ENCODE peak calls at places on chromosomes 4 and X, in four cellular contexts. B is H9, V is heart right ventricle, R is IMR-90. Y is an unnamed sample.
A peak's percentile ranks its signal among the peaks of the same experiment; 100 is the strongest.

GRCh38 chr4:76704133-76704881 is 193.6 kb downstream of the SOWAHB start:
- DNase-seq in R (peak; percentile 81), B (no peak), V (no peak), Y (no peak)

GRCh38 chrX:22373094-22373493 is 100.4 kb downstream of the CBLL2 start:
- DNase-seq in R (no peak), B (no peak), V (no peak), Y (no peak)

GRCh38 chr4:121736735-121737351 is 28.1 kb downstream of the SMIM43 start:
- DNase-seq in B (no peak), R (peak; percentile 70), V (peak; percentile 29), Y (no peak)

GRCh38 chr4:5478697-5479096 is 229.7 kb downstream of the EVC2 start:
- DNase-seq in V (no peak), R (no peak), B (no peak), Y (no peak)

GRCh38 chr4:114180481-114180880 is 201.0 kb upstream of the ARSJ start:
- DNase-seq in R (peak; percentile 85), B (peak; percentile 79), V (peak; percentile 6), Y (no peak)

GRCh38 chrX:48688531-48689142 is 5.0 kb downstream of the WAS start:
- DNase-seq in B (no peak), V (no peak), R (no peak), Y (no peak)

GRCh38 chr4:54837576-54838140 is 179.9 kb downstream of the KIT start:
- DNase-seq in B (no peak), V (no peak), R (no peak), Y (no peak)

GRCh38 chr4:81606166-81606565 is 134.5 kb upstream of the RASGEF1B start:
- DNase-seq in R (no peak), V (no peak), B (no peak), Y (no peak)

GRCh38 chrX:24561121-24561520 is 86.0 kb downstream of the PCYT1B start:
- DNase-seq in R (peak; percentile 11), V (no peak), B (no peak), Y (no peak)

GRCh38 chrX:20061869-20062254 is 54.8 kb downstream of the MAP7D2 start:
- DNase-seq in V (no peak), R (peak; percentile 69), B (no peak), Y (no peak)

GRCh38 chrX:129593137-129593536 is 53.1 kb downstream of the OCRL start:
- DNase-seq in B (no peak), V (no peak), R (peak; percentile 37), Y (no peak)

GRCh38 chrX:100829730-100830129 is 9.5 kb downstream of the CSTF2 start:
- DNase-seq in V (no peak), B (no peak), R (peak; percentile 77), Y (no peak)

GRCh38 chr4:48906283-48907173 is at the start of gene OCIAD2:
- DNase-seq in V (peak; percentile 63), B (peak; percentile 92), R (no peak), Y (peak; percentile 89)

GRCh38 chr4:88409789-88410188 is 31.1 kb downstream of the HERC6 start:
- DNase-seq in V (no peak), B (no peak), R (no peak), Y (no peak)

GRCh38 chr4:149555146-149555545 is 260.5 kb downstream of the IQCM start:
- DNase-seq in V (no peak), R (no peak), B (no peak), Y (no peak)

GRCh38 chr4:42768125-42768748 is 111.3 kb upstream of the ATP8A1 start:
- DNase-seq in R (no peak), B (peak; percentile 71), V (no peak), Y (no peak)

GRCh38 chr4:7581477-7581876 is 146.7 kb upstream of the PSAPL1 start:
- DNase-seq in B (peak; percentile 77), V (peak; percentile 13), R (peak; percentile 15), Y (no peak)

GRCh38 chrX:15738686-15739016 is 581 bp downstream of the CA5B start:
- DNase-seq in R (no peak), V (no peak), B (no peak), Y (no peak)

GRCh38 chr4:125432078-125432477 is 117.3 kb downstream of the FAT4 start:
- DNase-seq in B (peak; percentile 76), R (peak; percentile 20), V (no peak), Y (no peak)

GRCh38 chr4:84258905-84259830 is 239.9 kb downstream of the NKX6-1 start:
- DNase-seq in R (peak; percentile 32), V (no peak), B (peak; percentile 55), Y (no peak)

GRCh38 chr4:7140062-7140691 is 52.2 kb upstream of the SORCS2 start:
- DNase-seq in B (no peak), R (no peak), V (no peak), Y (no peak)

GRCh38 chrX:63434665-63435064 is 83.5 kb upstream of the SPIN4 start:
- DNase-seq in B (peak; percentile 43), R (peak; percentile 22), V (no peak), Y (no peak)

GRCh38 chr4:137443031-137443800 is 89.1 kb downstream of the PCDH18 start:
- DNase-seq in V (no peak), R (no peak), B (no peak), Y (no peak)

GRCh38 chr4:188680667-188681063 is 541.4 kb downstream of the TRIML1 start:
- DNase-seq in R (no peak), B (no peak), V (no peak), Y (no peak)

GRCh38 chr4:422587-422986 is 76.4 kb downstream of the ZNF721 start:
- DNase-seq in B (no peak), V (no peak), R (no peak), Y (no peak)
- H3K9me3 ChIP-seq in B (peaks cover 57% of the 10 kb centered on the region), V (peaks cover 100% of the 10 kb centered on the region), R (peaks cover 65% of the 10 kb centered on the region), Y (peaks cover 91% of the 10 kb centered on the region)

GRCh38 chrX:148271263-148271662 is 229.2 kb upstream of the AFF2 start:
- DNase-seq in B (no peak), V (no peak), R (no peak), Y (no peak)
- H3K9me3 ChIP-seq in B (peaks cover 28% of the 10 kb centered on the region), V (no peaks in the 10 kb centered on the region), R (peaks cover 10% of the 10 kb centered on the region), Y (no peaks in the 10 kb centered on the region)

GRCh38 chr4:157127571-157127970 is 51.6 kb downstream of the GLRB start:
- DNase-seq in R (no peak), V (no peak), B (peak; percentile 44), Y (no peak)

GRCh38 chr4:157128395-157128794 is 52.4 kb downstream of the GLRB start:
- DNase-seq in V (no peak), B (no peak), R (peak; percentile 52), Y (no peak)
- H3K9me3 ChIP-seq in V (no peaks in the 10 kb centered on the region), B (no peaks in the 10 kb centered on the region), R (no peaks in the 10 kb centered on the region), Y (no peaks in the 10 kb centered on the region)

DNA sequence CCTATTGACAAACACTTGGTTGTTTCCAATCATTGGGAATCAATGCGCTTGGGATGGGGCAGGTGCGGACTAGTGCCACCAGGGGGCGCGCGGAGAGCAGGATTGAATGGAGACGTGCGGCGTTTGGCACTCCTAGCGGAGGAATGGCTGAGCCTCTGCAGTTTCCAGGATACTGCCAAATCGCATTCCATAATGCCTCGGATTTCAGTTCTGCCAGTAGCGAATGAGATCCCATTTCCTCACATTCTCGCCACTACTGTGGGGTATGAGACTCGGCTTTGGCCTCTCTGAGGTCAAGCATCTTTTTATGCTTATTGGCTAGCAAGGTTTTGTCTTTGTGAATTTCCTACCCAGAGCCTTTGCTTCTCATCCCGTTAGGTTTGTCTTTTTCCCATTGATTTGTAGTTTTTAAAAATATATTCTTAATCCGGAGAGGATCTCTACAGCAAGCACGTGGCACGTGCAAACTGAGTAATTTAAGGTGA is 28.7 kb downstream of the CLDN34 start:
- DNase-seq in R (peak; percentile 79), B (peak; percentile 73), V (peak; percentile 82), Y (peak; percentile 72)
- H3K9me3 ChIP-seq in R (no peaks in the 10 kb centered on the region), B (no peaks in the 10 kb centered on the region), V (no peaks in the 10 kb centered on the region), Y (no peaks in the 10 kb centered on the region)

DNA sequence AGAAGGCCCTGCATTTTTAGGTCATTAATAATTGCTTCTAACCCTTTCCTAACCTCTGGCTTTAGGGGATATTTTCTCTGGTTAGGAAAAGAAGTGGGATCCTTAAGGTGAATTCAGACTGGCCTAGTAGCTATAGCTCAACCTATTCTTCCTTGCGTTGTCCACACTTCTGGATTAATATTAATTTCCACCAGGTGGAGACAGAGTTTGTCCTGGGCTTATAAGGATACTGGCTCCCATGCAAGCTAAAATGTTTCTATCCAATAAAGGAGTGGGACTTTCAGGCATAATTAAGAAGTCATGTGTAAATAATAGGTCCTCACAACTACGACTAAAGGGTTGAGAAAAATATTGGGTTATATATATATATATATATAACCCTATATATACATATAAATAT is 860.0 kb upstream of the POU3F4 start:
- DNase-seq in B (no peak), V (no peak), R (no peak), Y (no peak)
- H3K9me3 ChIP-seq in B (peaks cover 45% of the 10 kb centered on the region), V (no peaks in the 10 kb centered on the region), R (no peaks in the 10 kb centered on the region), Y (no peaks in the 10 kb centered on the region)

GRCh38 chrX:69429339-69430014 is 74.6 kb upstream of the NALF2 start:
- DNase-seq in V (peak; percentile 30), R (no peak), B (no peak), Y (no peak)
- H3K9me3 ChIP-seq in V (no peaks in the 10 kb centered on the region), R (no peaks in the 10 kb centered on the region), B (peaks cover 50% of the 10 kb centered on the region), Y (no peaks in the 10 kb centered on the region)

GRCh38 chr4:126775485-126776106 is 857.2 kb upstream of the INTU start:
- DNase-seq in B (no peak), R (no peak), V (no peak), Y (no peak)
- H3K9me3 ChIP-seq in B (no peaks in the 10 kb centered on the region), R (no peaks in the 10 kb centered on the region), V (no peaks in the 10 kb centered on the region), Y (no peaks in the 10 kb centered on the region)

GRCh38 chrX:82666355-82666754 is 841.7 kb upstream of the POU3F4 start:
- DNase-seq in R (no peak), B (no peak), V (no peak), Y (no peak)
- H3K9me3 ChIP-seq in R (no peaks in the 10 kb centered on the region), B (peaks cover 19% of the 10 kb centered on the region), V (no peaks in the 10 kb centered on the region), Y (no peaks in the 10 kb centered on the region)

GRCh38 chrX:371907-372306 is 14.8 kb downstream of the PPP2R3B start:
- DNase-seq in R (no peak), V (no peak), B (no peak), Y (no peak)

GRCh38 chrX:375181-376036 is 11.3 kb downstream of the PPP2R3B start:
- DNase-seq in R (no peak), B (no peak), V (no peak), Y (no peak)

GRCh38 chrX:373641-374471 is 12.9 kb downstream of the PPP2R3B start:
- DNase-seq in R (peak; percentile 27), B (peak; percentile 59), V (no peak), Y (peak; percentile 21)

GRCh38 chrX:372856-373640 is 13.7 kb downstream of the PPP2R3B start:
- DNase-seq in V (no peak), B (no peak), R (peak; percentile 44), Y (no peak)

GRCh38 chrX:374566-374965 is 12.1 kb downstream of the PPP2R3B start:
- DNase-seq in V (no peak), R (peak; percentile 19), B (no peak), Y (no peak)
- H3K9me3 ChIP-seq in V (no peaks in the 10 kb centered on the region), R (no peaks in the 10 kb centered on the region), B (no peaks in the 10 kb centered on the region), Y (no peaks in the 10 kb centered on the region)

DNA sequence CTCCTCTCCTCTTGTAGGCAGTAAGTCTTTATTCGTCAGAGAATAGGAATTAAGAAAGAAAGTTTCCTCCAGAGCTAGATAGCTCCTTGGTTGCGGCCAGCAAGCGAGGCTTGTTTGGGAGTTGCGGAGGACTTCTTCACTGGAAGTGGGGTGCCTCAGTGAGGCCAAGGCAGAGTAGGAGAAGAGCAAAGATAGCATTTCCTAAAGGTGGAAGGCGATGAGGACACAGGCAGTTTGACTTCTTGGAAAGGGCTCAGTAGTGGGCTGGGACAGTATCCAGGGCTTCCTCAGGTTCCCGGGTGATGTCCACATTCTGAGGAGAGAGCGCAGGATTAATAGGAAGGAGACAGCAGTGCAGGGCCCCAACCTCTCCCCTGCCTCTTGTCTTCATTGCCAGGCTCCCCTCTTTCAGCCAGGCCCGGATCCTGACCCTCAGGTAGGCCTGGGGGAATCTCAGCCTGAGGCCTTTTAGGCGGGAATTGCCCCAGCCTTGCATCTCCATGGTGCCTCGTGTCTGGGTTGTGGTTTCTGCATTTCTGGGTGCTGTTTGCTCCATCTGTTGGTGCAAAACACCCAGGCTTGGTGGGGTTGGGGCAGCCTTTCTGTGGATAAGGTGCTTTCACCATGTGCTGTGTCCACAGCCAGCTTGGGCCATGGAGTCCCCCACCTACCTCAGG is 12.7 kb downstream of the TRO start:
- DNase-seq in R (no peak), B (no peak), V (no peak), Y (no peak)
- H3K9me3 ChIP-seq in R (no peaks in the 10 kb centered on the region), B (peaks cover 62% of the 10 kb centered on the region), V (no peaks in the 10 kb centered on the region), Y (no peaks in the 10 kb centered on the region)

Y was measured in CD4-positive, alpha-beta T cell.